ENCODE peak calls at places on chromosomes 5 and 9, in ten cellular contexts. X is GM06990, P is activated gamma-delta T cell, L is progenitor cell of endocrine pancreas, R is substantia nigra, B is SK-N-MC, E is Right ventricle myocardium superior, V is psoas muscle, T is NCI-H460, H is T-helper 17 cell. M is an unnamed sample.

GRCh38 chr5:181241393-181241975 is 2.2 kb downstream of the RACK1 start:
- DNase-seq in V (peak), B (no peak), P (no peak), H (no peak), E (no peak), L (no peak), T (peak), X (peak), R (no peak), M (no peak)

GRCh38 chr9:20701058-20701457 is 17.0 kb downstream of the FOCAD start:
- DNase-seq in R (no peak), L (no peak), E (no peak), X (no peak), T (no peak), P (no peak), B (no peak), V (no peak), H (no peak), M (no peak)

GRCh38 chr9:92242115-92242778 is 51.2 kb downstream of the IARS1 start:
- DNase-seq in P (no peak), R (no peak), L (no peak), T (no peak), X (no peak), H (no peak), B (no peak), V (no peak), E (no peak), M (no peak)

GRCh38 chr5:148176480-148176879 is 8.1 kb downstream of the SPINK14 start:
- DNase-seq in R (no peak), V (no peak), H (no peak), L (no peak), X (no peak), E (no peak), B (no peak), T (no peak), P (no peak), M (no peak)

GRCh38 chr5:77630246-77631165 is 8.0 kb downstream of the OTP start:
- DNase-seq in R (no peak), T (peak), V (peak), H (no peak), L (peak), X (peak), E (no peak), P (no peak), B (no peak), M (no peak)

GRCh38 chr9:4855861-4856260 is 63.1 kb downstream of the RCL1 start:
- DNase-seq in X (no peak), B (no peak), H (no peak), R (no peak), T (no peak), E (no peak), L (no peak), V (no peak), P (no peak), M (peak)

GRCh38 chr5:143554194-143554717 is 150.8 kb upstream of the NR3C1 start:
- DNase-seq in P (no peak), L (no peak), E (no peak), V (no peak), T (no peak), R (no peak), X (no peak), B (no peak), H (no peak), M (no peak)

GRCh38 chr5:135263022-135263668 is 135.9 kb downstream of the MACROH2A1 start:
- DNase-seq in E (no peak), B (no peak), T (no peak), R (no peak), P (no peak), L (no peak), H (no peak), X (no peak), V (peak), M (no peak)

GRCh38 chr9:69027355-69028097 is 8.0 kb upstream of the FXN start:
- DNase-seq in X (no peak), R (peak), H (peak), E (no peak), T (peak), P (no peak), L (no peak), B (no peak), V (no peak), M (no peak)

GRCh38 chr5:32311404-32312193 is 1.1 kb downstream of the MTMR12 start:
- DNase-seq in T (no peak), E (no peak), H (no peak), X (peak), L (no peak), V (no peak), R (no peak), P (no peak), B (peak), M (no peak)

GRCh38 chr9:133224762-133225161 is 15.7 kb upstream of the OBP2B start:
- DNase-seq in V (no peak), E (no peak), T (no peak), L (no peak), P (no peak), R (no peak), H (no peak), X (no peak), B (no peak), M (no peak)

GRCh38 chr5:31408814-31409213 is 123.1 kb downstream of the DROSHA start:
- DNase-seq in X (no peak), V (no peak), P (no peak), H (no peak), R (no peak), E (no peak), T (no peak), B (no peak), L (no peak), M (no peak)

GRCh38 chr9:126974604-126975003 is 60.0 kb downstream of the RALGPS1 start:
- DNase-seq in L (no peak), P (no peak), V (no peak), X (no peak), E (no peak), H (no peak), B (no peak), T (no peak), R (no peak), M (no peak)

GRCh38 chr5:57538341-57538955 is 55.8 kb upstream of the ACTBL2 start:
- DNase-seq in R (peak), E (no peak), H (no peak), T (no peak), P (no peak), V (no peak), B (no peak), X (no peak), L (no peak), M (no peak)

GRCh38 chr5:150309898-150310269 is 7.2 kb upstream of the ARSI start:
- DNase-seq in L (no peak), X (no peak), H (no peak), T (no peak), B (no peak), R (no peak), P (no peak), V (no peak), E (no peak), M (no peak)

GRCh38 chr9:93891050-93891449 is 64.1 kb downstream of the BARX1 start:
- DNase-seq in E (peak), P (no peak), L (no peak), H (no peak), X (no peak), B (no peak), T (no peak), R (no peak), V (no peak), M (no peak)

GRCh38 chr5:32880781-32881180 is 169.7 kb downstream of the NPR3 start:
- DNase-seq in X (no peak), T (no peak), H (no peak), V (no peak), E (no peak), L (no peak), B (no peak), R (no peak), P (no peak), M (no peak)

GRCh38 chr5:14714706-14715105 is 50.2 kb downstream of the OTULIN start:
- DNase-seq in B (no peak), E (no peak), P (no peak), H (no peak), X (no peak), L (no peak), T (no peak), R (no peak), V (peak), M (no peak)

GRCh38 chr9:77575785-77576184 is 72.3 kb downstream of the GNA14 start:
- DNase-seq in P (no peak), T (peak), E (no peak), X (no peak), V (no peak), B (peak), L (peak), R (no peak), H (no peak), M (no peak)

GRCh38 chr9:128787583-128788156 is 617 bp downstream of the TBC1D13 start:
- DNase-seq in B (no peak), P (no peak), T (no peak), V (no peak), E (no peak), X (no peak), H (no peak), R (no peak), L (no peak), M (no peak)

GRCh38 chr9:107141967-107142366 is 141.1 kb upstream of the RAD23B start:
- DNase-seq in T (no peak), B (no peak), V (no peak), L (no peak), R (no peak), X (no peak), P (no peak), E (no peak), H (no peak), M (no peak)